ENCODE peak calls at places on chromosomes 1 and 21, in eight cellular contexts. M, H, R, F, N, V, W and O are unnamed samples.

GRCh38 chr1:44851308-44851707 is 8.3 kb upstream of the PTCH2 start:
- DNase-seq in F (no peak), W (no peak), R (no peak), N (no peak), V (no peak), H (no peak), M (no peak), O (peak; percentile 30)

GRCh38 chr1:48121951-48122350 is 100.6 kb upstream of the SLC5A9 start:
- DNase-seq in M (no peak), F (no peak), H (no peak), W (no peak), N (no peak), R (no peak), V (no peak), O (no peak)

GRCh38 chr21:45511007-45511406 is 31.2 kb downstream of the SLC19A1 start:
- DNase-seq in W (peak; percentile 9), H (no peak), V (peak; percentile 4), F (no peak), M (no peak), N (peak; percentile 40), R (no peak), O (no peak)

GRCh38 chr1:8252266-8252951 is 65.5 kb upstream of the SLC45A1 start:
- DNase-seq in M (no peak), R (no peak), H (no peak), F (no peak), W (no peak), V (no peak), N (no peak), O (no peak)

GRCh38 chr1:94504601-94505000 is 37.0 kb downstream of the F3 start:
- DNase-seq in R (no peak), V (no peak), W (no peak), M (no peak), H (no peak), F (no peak), N (no peak), O (no peak)

GRCh38 chr1:160353223-160353622 is 10.0 kb downstream of the NCSTN start:
- DNase-seq in H (no peak), W (no peak), N (no peak), R (no peak), V (no peak), F (no peak), M (no peak), O (no peak)

GRCh38 chr1:8706995-8707396 is 110.4 kb downstream of the RERE start:
- DNase-seq in W (peak; percentile 63), N (no peak), F (no peak), M (no peak), V (no peak), H (no peak), R (no peak), O (no peak)

GRCh38 chr21:38486705-38487104 is 11.6 kb downstream of the ERG start:
- DNase-seq in V (no peak), F (no peak), H (no peak), R (no peak), W (no peak), N (no peak), M (no peak), O (no peak)

GRCh38 chr1:15073799-15074308 is 79.7 kb upstream of the TMEM51 start:
- DNase-seq in M (no peak), R (no peak), W (no peak), H (no peak), V (no peak), N (no peak), F (no peak), O (no peak)

GRCh38 chr1:36172983-36173382 is 17.0 kb downstream of the MAP7D1 start:
- DNase-seq in M (no peak), W (no peak), R (no peak), H (no peak), F (no peak), N (no peak), V (no peak), O (no peak)

GRCh38 chr21:42466700-42467612 is 29.1 kb downstream of the RSPH1 start:
- DNase-seq in W (no peak), N (no peak), F (peak; percentile 52), R (no peak), H (no peak), V (no peak), M (no peak), O (peak; percentile 57)

GRCh38 chr1:24119859-24120756 is 8.2 kb upstream of the MYOM3 start:
- DNase-seq in N (peak; percentile 80), H (no peak), W (no peak), R (no peak), M (no peak), F (peak; percentile 77), V (no peak), O (no peak)

GRCh38 chr21:15096146-15096545 is 31.3 kb upstream of the NRIP1 start:
- DNase-seq in M (no peak), W (no peak), V (no peak), R (no peak), N (no peak), F (no peak), H (no peak), O (no peak)

GRCh38 chr1:219927956-219928790 is at the start of gene SLC30A10:
- DNase-seq in V (peak; percentile 15), W (peak; percentile 30), M (no peak), R (no peak), F (peak; percentile 60), N (no peak), H (peak; percentile 34), O (peak; percentile 65)

GRCh38 chr1:85824066-85824835 is 116.0 kb upstream of the ZNHIT6 start:
- DNase-seq in F (no peak), R (no peak), M (no peak), V (no peak), H (no peak), W (no peak), N (no peak), O (no peak)

GRCh38 chr1:43558346-43558841 is 27.7 kb downstream of the PTPRF start:
- DNase-seq in V (no peak), N (peak; percentile 79), H (no peak), W (peak; percentile 52), R (no peak), M (no peak), F (peak; percentile 63), O (no peak)

GRCh38 chr1:44316231-44316759 is 38.8 kb downstream of the ERI3 start:
- DNase-seq in R (no peak), N (no peak), M (no peak), H (peak; percentile 8), W (no peak), V (no peak), F (no peak), O (no peak)

DNA sequence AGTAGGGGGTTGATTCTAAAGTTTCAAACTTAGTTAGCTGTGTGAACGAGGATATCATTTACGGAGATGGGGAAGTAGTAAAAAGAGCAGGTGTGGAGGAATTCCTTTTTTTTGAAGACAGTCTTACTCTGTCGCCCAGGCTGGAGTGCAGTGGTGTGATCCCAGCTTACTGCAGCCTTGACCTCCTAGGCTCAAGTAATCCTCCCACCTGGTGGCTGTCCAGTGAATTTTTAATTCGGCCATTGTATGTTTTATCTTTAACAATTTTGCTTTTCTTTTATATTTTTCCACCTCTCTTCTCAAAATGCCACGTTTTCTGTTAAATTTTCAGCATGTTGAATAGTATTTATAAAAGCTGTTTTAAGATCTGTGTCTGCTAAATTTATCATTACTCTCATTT is 12.3 kb upstream of the CENPF start:
- DNase-seq in R (no peak), H (no peak), M (no peak), W (no peak), N (no peak), V (no peak), F (no peak), O (no peak)
- TF ChIP-seq CTCF in R (no peak), H (no peak), M (no peak), W (no peak), N (no peak), V (no peak), F (no peak), O (no peak)

GRCh38 chr1:221873663-221874062 is 131.8 kb upstream of the DUSP10 start:
- DNase-seq in V (no peak), H (no peak), F (no peak), W (no peak), M (no peak), N (no peak), R (no peak), O (no peak)
- TF ChIP-seq CTCF in V (no peak), H (no peak), F (no peak), W (no peak), M (no peak), N (no peak), R (no peak), O (no peak)

GRCh38 chr1:100351095-100351884 is 1.0 kb upstream of the CDC14A start:
- DNase-seq in F (peak; percentile 96), V (peak; percentile 85), M (peak; percentile 70), W (peak; percentile 93), H (peak; percentile 89), N (peak; percentile 89), R (peak; percentile 61), O (peak; percentile 83)
- TF ChIP-seq CTCF in F (peak; percentile 28), V (peak; percentile 22), M (peak; percentile 35), W (peak; percentile 60), H (peak; percentile 65), N (peak; percentile 44), R (peak; percentile 32), O (peak; percentile 22)

DNA sequence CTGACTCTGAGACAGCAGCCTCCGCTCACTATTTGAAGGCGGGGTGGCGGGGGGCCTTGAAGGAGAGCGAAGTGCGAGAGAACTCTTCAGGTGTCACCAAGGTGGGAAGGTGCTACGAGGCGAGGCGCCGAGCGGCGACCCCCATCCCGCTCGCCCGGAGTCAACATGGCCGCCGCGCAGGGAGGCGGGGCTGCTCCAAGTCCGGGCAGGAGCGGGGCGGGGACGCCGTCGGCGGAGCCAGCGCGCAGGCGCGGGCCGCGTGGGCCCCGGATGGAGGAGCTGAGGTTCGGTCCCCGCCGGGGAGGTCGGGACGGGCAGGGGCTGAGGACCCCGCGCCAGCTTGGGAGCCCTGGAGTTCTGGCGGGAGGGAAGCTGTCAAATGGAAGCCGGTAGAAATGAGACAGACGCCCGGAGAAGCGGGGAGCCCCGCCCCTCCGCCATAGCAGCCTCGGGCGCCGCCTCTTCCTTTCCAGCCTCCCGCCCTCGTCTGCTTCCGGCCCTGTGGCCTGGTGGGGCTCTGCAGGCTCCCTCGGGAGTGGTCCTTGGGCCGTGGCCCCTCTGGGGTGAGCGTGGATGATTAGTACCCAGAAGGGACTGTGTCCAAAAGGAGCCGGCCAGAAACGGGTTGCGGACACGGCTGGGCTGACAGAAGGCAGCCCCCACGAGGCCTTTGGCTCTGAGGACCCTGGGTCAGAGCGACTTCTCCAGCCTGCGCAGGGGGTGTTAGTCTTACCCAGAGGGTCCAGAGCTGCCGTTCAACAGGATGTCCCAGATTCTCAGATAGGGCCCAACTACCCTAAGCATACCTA is at the start of gene PIGV:
- DNase-seq in R (peak; percentile 61), W (peak; percentile 87), H (peak; percentile 93), F (peak; percentile 87), N (peak; percentile 95), V (peak; percentile 89), M (no peak), O (peak; percentile 93)
- TF ChIP-seq CTCF in R (no peak), W (no peak), H (no peak), F (no peak), N (no peak), V (no peak), M (peak; percentile 7), O (no peak)